ENCODE peak calls at places on chromosomes 5 and 9, in four cellular contexts. Y is T47D, E is GM12865, R is NCI-H1092. A is an unnamed sample.

GRCh38 chr9:134476256-134476941 is 150.1 kb downstream of the RXRA start:
- DNase-seq in Y (no peak), E (no peak), R (no peak), A (no peak)

GRCh38 chr9:30103647-30104394 is 2280.6 kb upstream of the ACO1 start:
- DNase-seq in Y (no peak), E (no peak), R (no peak), A (no peak)

GRCh38 chr5:32069396-32069795 is 104.7 kb downstream of the GOLPH3 start:
- DNase-seq in Y (no peak), E (no peak), R (no peak), A (no peak)

GRCh38 chr9:95857896-95858295 is 17.6 kb upstream of the ERCC6L2 start:
- DNase-seq in Y (no peak), E (peak), R (no peak), A (no peak)

GRCh38 chr9:133374612-133375115 is 1.2 kb downstream of the SURF4 start:
- DNase-seq in Y (no peak), E (no peak), R (no peak), A (no peak)

GRCh38 chr5:123806644-123807043 is 294.7 kb downstream of the CSNK1G3 start:
- DNase-seq in Y (no peak), E (no peak), R (no peak), A (no peak)

GRCh38 chr5:124264499-124264898 is 481.9 kb downstream of the ZNF608 start:
- DNase-seq in Y (no peak), E (no peak), R (no peak), A (no peak)

GRCh38 chr9:112283854-112284253 is 49.6 kb downstream of the PTBP3 start:
- DNase-seq in Y (no peak), E (peak), R (no peak), A (no peak)

GRCh38 chr9:94034511-94034910 is 49.8 kb upstream of the PTPDC1 start:
- DNase-seq in Y (no peak), E (no peak), R (no peak), A (no peak)

A was measured in germinal center.